ENCODE peak calls at places on chromosomes 4 and X, in ten cellular contexts. T is tibial nerve; M is stomach; D is aorta; V is mesenchymal stem cell; K is A549; Q is GM23248; X is IMR-90; L is left ventricle myocardium inferior; R is CD4-positive, CD25-positive, alpha-beta regulatory T cell. C is an unnamed sample. For H3K4me1, the result is how much of the 10 kb centered on the place peaks cover.

GRCh38 chrX:103155201-103155600 is 59.7 kb upstream of the BEX4 start:
- DNase-seq in T (no peak), M (no peak), D (no peak), V (peak), K (no peak), Q (peak), X (peak), L (no peak), R (no peak), C (no peak)

GRCh38 chr4:89922881-89923280 is 28.2 kb downstream of the MMRN1 start:
- DNase-seq in T (no peak), M (no peak), D (no peak), V (no peak), K (no peak), Q (no peak), X (no peak), L (no peak), R (no peak), C (no peak)

GRCh38 chrX:149877636-149878035 is 3.3 kb upstream of the MAGEA8 start:
- DNase-seq in T (no peak), M (no peak), D (no peak), V (peak), K (peak), Q (no peak), X (no peak), L (no peak), R (no peak), C (no peak)

GRCh38 chr4:38868055-38868965 is 704 bp downstream of the FAM114A1 start:
- DNase-seq in T (peak), M (peak), D (peak), V (peak), K (peak), Q (peak), X (peak), L (peak), R (no peak), C (peak)

GRCh38 chr4:15145709-15146108 is 143.4 kb downstream of the CPEB2 start:
- DNase-seq in T (no peak), M (no peak), D (no peak), V (no peak), K (no peak), Q (no peak), X (no peak), L (peak), R (no peak), C (no peak)

GRCh38 chr4:140092094-140092820 is 61.7 kb downstream of the MAML3 start:
- DNase-seq in T (no peak), M (peak), D (no peak), V (peak), K (peak), Q (peak), X (no peak), L (peak), R (no peak), C (peak)

GRCh38 chrX:5113128-5113527 is 1115.5 kb downstream of the NLGN4X start:
- DNase-seq in T (no peak), M (no peak), D (no peak), V (peak), K (peak), Q (no peak), X (no peak), L (no peak), R (no peak), C (peak)

GRCh38 chr4:53227451-53227850 is 138.4 kb downstream of the SCFD2 start:
- DNase-seq in T (no peak), M (no peak), D (no peak), V (no peak), K (no peak), Q (no peak), X (no peak), L (no peak), R (no peak), C (no peak)

GRCh38 chr4:56134272-56134671 is 185.5 kb downstream of the CEP135 start:
- DNase-seq in T (no peak), M (no peak), D (no peak), V (peak), K (no peak), Q (peak), X (peak), L (peak), R (no peak), C (peak)

GRCh38 chrX:140393507-140393906 is 111.4 kb downstream of the SOX3 start:
- DNase-seq in T (no peak), M (no peak), D (no peak), V (no peak), K (no peak), Q (no peak), X (no peak), L (no peak), R (no peak), C (no peak)

GRCh38 chr4:88012652-88013051 is 5.2 kb downstream of the PKD2 start:
- DNase-seq in T (no peak), M (no peak), D (no peak), V (no peak), K (no peak), Q (no peak), X (no peak), L (no peak), R (no peak), C (no peak)

GRCh38 chr4:152309418-152309817 is 226.5 kb downstream of the FBXW7 start:
- DNase-seq in T (no peak), M (no peak), D (no peak), V (no peak), K (no peak), Q (no peak), X (no peak), L (no peak), R (no peak), C (no peak)

GRCh38 chrX:48715066-48715465 is 18.5 kb downstream of the SUV39H1 start:
- DNase-seq in T (no peak), M (no peak), D (no peak), V (no peak), K (no peak), Q (peak), X (peak), L (no peak), R (no peak), C (no peak)

GRCh38 chr4:108370291-108370690 is 201.6 kb upstream of the LEF1 start:
- DNase-seq in T (no peak), M (no peak), D (no peak), V (no peak), K (no peak), Q (no peak), X (no peak), L (no peak), R (no peak), C (peak)

GRCh38 chr4:74018116-74018515 is 19.6 kb upstream of the CXCL5 start:
- DNase-seq in T (no peak), M (no peak), D (no peak), V (peak), K (no peak), Q (no peak), X (peak), L (no peak), R (no peak), C (no peak)

GRCh38 chrX:13463608-13464007 is 105.8 kb upstream of the EGFL6 start:
- DNase-seq in T (peak), M (no peak), D (no peak), V (peak), K (peak), Q (peak), X (peak), L (peak), R (no peak), C (no peak)

GRCh38 chr4:151690884-151691283 is 69.9 kb downstream of the GATB start:
- DNase-seq in T (no peak), M (no peak), D (no peak), V (peak), K (no peak), Q (peak), X (no peak), L (no peak), R (no peak), C (no peak)

GRCh38 chr4:14719053-14719452 is 283.2 kb upstream of the CPEB2 start:
- DNase-seq in T (no peak), M (peak), D (no peak), V (peak), K (peak), Q (peak), X (peak), L (no peak), R (no peak), C (no peak)

GRCh38 chrX:68588653-68589371 is 58.7 kb upstream of the STARD8 start:
- DNase-seq in T (no peak), M (no peak), D (no peak), V (no peak), K (no peak), Q (peak), X (peak), L (no peak), R (no peak), C (no peak)

GRCh38 chr4:17613761-17614415 is 553 bp upstream of the MED28 start:
- DNase-seq in T (no peak), M (no peak), D (no peak), V (peak), K (no peak), Q (peak), X (peak), L (no peak), R (peak), C (peak)

GRCh38 chrX:36859231-36859630 is 148.9 kb upstream of the FAM47C start:
- DNase-seq in T (no peak), M (no peak), D (no peak), V (no peak), K (no peak), Q (no peak), X (no peak), L (no peak), R (no peak), C (no peak)

GRCh38 chr4:609400-610050 is 15.8 kb upstream of the PDE6B start:
- DNase-seq in T (no peak), M (no peak), D (peak), V (no peak), K (no peak), Q (no peak), X (no peak), L (no peak), R (no peak), C (no peak)

GRCh38 chrX:69564665-69565064 is 51.2 kb upstream of the EDA start:
- DNase-seq in T (no peak), M (no peak), D (no peak), V (no peak), K (no peak), Q (no peak), X (no peak), L (no peak), R (no peak), C (no peak)

GRCh38 chr4:5205981-5206380 is 154.7 kb downstream of the STK32B start:
- DNase-seq in T (no peak), M (no peak), D (no peak), V (no peak), K (no peak), Q (peak), X (no peak), L (no peak), R (no peak), C (no peak)
- H3K4me1 ChIP-seq in T (under half), M (under half), D (under half), V (under half), K (under half), Q (under half), X (under half), L (under half), R (under half), C (under half)

GRCh38 chrX:1464282-1465131 is 11.8 kb upstream of the ASMTL start:
- DNase-seq in T (no peak), M (peak), D (peak), V (no peak), K (no peak), Q (no peak), X (no peak), L (no peak), R (no peak), C (no peak)

GRCh38 chrX:1468250-1468772 is 15.6 kb upstream of the ASMTL start:
- DNase-seq in T (no peak), M (peak), D (peak), V (no peak), K (peak), Q (peak), X (no peak), L (no peak), R (peak), C (no peak)

GRCh38 chrX:1466971-1467561 is 14.4 kb upstream of the ASMTL start:
- DNase-seq in T (no peak), M (peak), D (peak), V (no peak), K (no peak), Q (no peak), X (no peak), L (no peak), R (no peak), C (no peak)

GRCh38 chrX:1465261-1466231 is 12.8 kb upstream of the ASMTL start:
- DNase-seq in T (no peak), M (peak), D (peak), V (no peak), K (no peak), Q (no peak), X (no peak), L (no peak), R (no peak), C (no peak)

GRCh38 chrX:1466232-1466661 is 13.5 kb upstream of the ASMTL start:
- DNase-seq in T (no peak), M (peak), D (peak), V (no peak), K (no peak), Q (no peak), X (no peak), L (no peak), R (no peak), C (no peak)
- H3K4me1 ChIP-seq in T (under half), M (under half), D (under half), V (under half), K (under half), Q (under half), X (under half), L (under half), R (half or more), C (under half)

GRCh38 chr4:176745902-176746301 is 46.8 kb downstream of the VEGFC start:
- DNase-seq in T (no peak), M (no peak), D (no peak), V (no peak), K (no peak), Q (peak), X (no peak), L (no peak), R (no peak), C (no peak)
- H3K4me1 ChIP-seq in T (under half), M (under half), D (under half), V (under half), K (under half), Q (half or more), X (under half), L (under half), R (under half), C (under half)

DNA sequence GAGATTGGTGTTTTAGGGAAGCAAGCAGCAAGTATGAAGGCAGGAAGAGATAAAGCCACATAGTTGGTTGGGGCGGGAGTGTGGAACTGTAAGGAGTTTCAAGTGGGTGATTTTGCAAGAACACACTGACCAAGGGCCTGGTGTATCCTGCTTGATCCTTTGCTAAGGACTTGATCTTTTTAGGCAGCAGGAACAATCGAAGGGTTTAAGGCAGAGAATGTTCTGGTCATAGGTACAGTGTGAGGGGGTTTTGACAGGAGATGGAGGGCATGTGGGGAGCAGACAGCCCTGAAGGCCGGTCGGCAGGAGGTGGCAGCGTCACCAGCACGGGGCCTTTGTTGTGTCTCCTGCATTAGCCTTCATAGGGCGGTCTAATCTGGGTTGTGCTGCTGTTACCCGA is 54.7 kb downstream of the FAM193A start:
- DNase-seq in T (no peak), M (no peak), D (no peak), V (peak), K (no peak), Q (peak), X (peak), L (no peak), R (no peak), C (peak)
- H3K4me1 ChIP-seq in T (under half), M (half or more), D (under half), V (under half), K (under half), Q (under half), X (under half), L (half or more), R (under half), C (under half)

DNA sequence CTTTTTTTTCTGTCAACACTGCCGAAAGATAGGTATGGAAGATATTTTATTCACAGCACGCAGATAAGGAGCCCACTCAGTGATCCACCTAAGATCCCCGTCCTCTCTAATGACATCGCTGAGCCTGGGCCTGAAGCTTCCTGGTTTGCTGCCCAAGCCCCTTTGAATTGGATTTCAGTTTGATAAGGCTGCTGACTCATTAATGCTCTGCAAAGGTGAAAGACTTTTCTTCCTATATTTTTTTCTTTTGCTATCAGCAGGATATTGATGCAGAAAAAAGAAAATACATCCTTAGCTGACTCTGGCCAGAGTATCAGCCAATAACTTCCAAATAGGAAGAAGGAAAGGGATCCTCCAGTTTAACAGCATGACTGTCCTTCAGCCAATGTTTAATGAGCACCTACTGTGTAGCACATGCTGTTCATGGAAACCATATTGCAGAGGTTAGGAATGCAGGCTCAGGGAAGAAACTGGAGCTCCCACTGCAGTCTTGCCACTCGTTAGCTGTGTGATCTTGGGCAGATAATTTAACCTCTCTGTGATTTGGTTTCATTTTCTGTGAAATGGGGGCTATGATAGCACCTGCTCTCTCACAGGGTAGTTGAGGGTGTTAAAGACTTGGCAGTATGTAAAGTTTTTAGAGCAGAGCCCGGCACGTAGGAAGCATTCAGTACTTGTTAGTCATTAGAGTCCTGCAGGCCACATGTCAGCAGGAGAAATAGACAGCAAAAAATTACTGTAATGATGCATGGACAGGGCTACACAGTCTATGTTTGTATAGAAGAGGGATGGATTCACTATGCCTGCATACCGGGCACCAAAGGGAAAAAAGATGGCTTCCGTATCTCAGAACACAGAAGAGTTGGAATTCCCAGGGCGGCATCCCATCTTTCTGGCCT is 39.3 kb downstream of the EVC start:
- DNase-seq in T (no peak), M (no peak), D (no peak), V (peak), K (no peak), Q (peak), X (peak), L (no peak), R (no peak), C (no peak)
- H3K4me1 ChIP-seq in T (under half), M (under half), D (under half), V (half or more), K (under half), Q (under half), X (half or more), L (under half), R (under half), C (under half)

GRCh38 chr4:2868840-2869487 is 25.3 kb downstream of the ADD1 start:
- DNase-seq in T (no peak), M (no peak), D (no peak), V (no peak), K (no peak), Q (peak), X (no peak), L (no peak), R (no peak), C (no peak)
- H3K4me1 ChIP-seq in T (half or more), M (half or more), D (under half), V (under half), K (under half), Q (under half), X (under half), L (half or more), R (under half), C (under half)